ENCODE peak calls at places on chromosomes 2 and 18, in five cellular contexts. One of them, this sample, is unnamed.
A peak's percentile ranks its signal among the peaks of the same experiment; 100 is the strongest.

GRCh38 chr2:47682231-47682749 is 100.7 kb upstream of the MSH6 start:
- DNase-seq in body of pancreas: no peak
- DNase-seq in A549: no peak
- DNase-seq in upper lobe of left lung: no peak
- DNase-seq in prostate gland: no peak
- DNase-seq in this sample: no peak

GRCh38 chr2:136107238-136108033 is 10.5 kb downstream of the CXCR4 start:
- DNase-seq in body of pancreas: no peak
- DNase-seq in A549: no peak
- DNase-seq in upper lobe of left lung: no peak
- DNase-seq in prostate gland: no peak
- DNase-seq in this sample: no peak

GRCh38 chr18:50280707-50281294 is 522 bp downstream of the MBD1 start:
- DNase-seq in body of pancreas: no peak
- DNase-seq in A549: no peak
- DNase-seq in upper lobe of left lung: no peak
- DNase-seq in prostate gland: no peak
- DNase-seq in this sample: no peak

GRCh38 chr18:49491534-49491856 is 4.5 kb upstream of the C18orf32 start:
- DNase-seq in body of pancreas: no peak
- DNase-seq in A549: no peak
- DNase-seq in upper lobe of left lung: no peak
- DNase-seq in prostate gland: no peak
- DNase-seq in this sample: no peak

GRCh38 chr2:64535024-64535423 is 10.9 kb downstream of the AFTPH start:
- DNase-seq in body of pancreas: no peak
- DNase-seq in A549: no peak
- DNase-seq in upper lobe of left lung: no peak
- DNase-seq in prostate gland: no peak
- DNase-seq in this sample: no peak

GRCh38 chr2:240769096-240769495 is 50.9 kb downstream of the KIF1A start:
- DNase-seq in body of pancreas: no peak
- DNase-seq in A549: no peak
- DNase-seq in upper lobe of left lung: no peak
- DNase-seq in prostate gland: no peak
- DNase-seq in this sample: no peak

GRCh38 chr2:167964650-167965404 is 282.6 kb downstream of the STK39 start:
- DNase-seq in body of pancreas: no peak
- DNase-seq in A549: no peak
- DNase-seq in upper lobe of left lung: no peak
- DNase-seq in prostate gland: no peak
- DNase-seq in this sample: no peak

GRCh38 chr2:120762341-120763061 is 26.8 kb downstream of the GLI2 start:
- DNase-seq in body of pancreas: no peak
- DNase-seq in A549: no peak
- DNase-seq in upper lobe of left lung: peak; percentile 9
- DNase-seq in prostate gland: no peak
- DNase-seq in this sample: peak; percentile 11

GRCh38 chr2:96325038-96325883 is at the start of gene ITPRIPL1:
- DNase-seq in body of pancreas: no peak
- DNase-seq in A549: no peak
- DNase-seq in upper lobe of left lung: no peak
- DNase-seq in prostate gland: no peak
- DNase-seq in this sample: no peak

GRCh38 chr2:32064021-32064678 is 794 bp downstream of the SPAST start:
- DNase-seq in body of pancreas: no peak
- DNase-seq in A549: no peak
- DNase-seq in upper lobe of left lung: peak; percentile 26
- DNase-seq in prostate gland: no peak
- DNase-seq in this sample: no peak
- TF ChIP-seq POLR2A in body of pancreas: peak; percentile 19
- TF ChIP-seq POLR2A in A549: no peak
- TF ChIP-seq POLR2A in upper lobe of left lung: no peak
- TF ChIP-seq POLR2A in prostate gland: peak; percentile 40
- TF ChIP-seq POLR2A in this sample: no peak

GRCh38 chr2:2044658-2045057 is 286.4 kb downstream of the MYT1L start:
- DNase-seq in body of pancreas: no peak
- DNase-seq in A549: no peak
- DNase-seq in upper lobe of left lung: no peak
- DNase-seq in prostate gland: no peak
- DNase-seq in this sample: no peak
- H3K4me1 ChIP-seq in body of pancreas: peaks cover 12% of the 10 kb centered on the region
- H3K4me1 ChIP-seq in A549: no peaks in the 10 kb centered on the region
- H3K4me1 ChIP-seq in upper lobe of left lung: no peaks in the 10 kb centered on the region
- H3K4me1 ChIP-seq in prostate gland: no peaks in the 10 kb centered on the region
- H3K4me1 ChIP-seq in this sample: no peaks in the 10 kb centered on the region

DNA sequence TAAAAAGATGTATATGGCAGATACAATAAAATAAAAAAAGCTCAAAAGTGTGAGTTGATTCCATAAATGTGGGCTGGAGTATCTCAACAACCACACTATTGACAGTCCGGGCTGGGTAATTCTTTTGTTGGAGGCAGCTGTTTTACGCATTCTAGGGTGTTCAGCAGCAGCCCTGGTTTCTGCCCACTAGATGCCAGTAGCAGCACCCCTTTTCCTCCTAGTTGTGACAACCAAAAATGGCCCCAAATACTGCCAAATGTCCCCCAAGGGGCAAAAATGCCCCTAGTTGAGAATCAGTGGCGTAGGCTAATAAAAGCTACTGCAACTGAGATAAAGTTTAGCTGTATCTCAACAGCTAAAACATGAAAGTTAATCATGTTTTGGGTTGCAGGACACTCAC is 44.7 kb downstream of the CHMP3 start:
- DNase-seq in body of pancreas: peak; percentile 18
- DNase-seq in A549: no peak
- DNase-seq in upper lobe of left lung: peak; percentile 25
- DNase-seq in prostate gland: no peak
- DNase-seq in this sample: no peak
- TF ChIP-seq CTCF in body of pancreas: peak; percentile 43
- TF ChIP-seq CTCF in A549: peak; percentile 46
- TF ChIP-seq CTCF in upper lobe of left lung: no peak
- TF ChIP-seq CTCF in prostate gland: no peak
- TF ChIP-seq CTCF in this sample: no peak

DNA sequence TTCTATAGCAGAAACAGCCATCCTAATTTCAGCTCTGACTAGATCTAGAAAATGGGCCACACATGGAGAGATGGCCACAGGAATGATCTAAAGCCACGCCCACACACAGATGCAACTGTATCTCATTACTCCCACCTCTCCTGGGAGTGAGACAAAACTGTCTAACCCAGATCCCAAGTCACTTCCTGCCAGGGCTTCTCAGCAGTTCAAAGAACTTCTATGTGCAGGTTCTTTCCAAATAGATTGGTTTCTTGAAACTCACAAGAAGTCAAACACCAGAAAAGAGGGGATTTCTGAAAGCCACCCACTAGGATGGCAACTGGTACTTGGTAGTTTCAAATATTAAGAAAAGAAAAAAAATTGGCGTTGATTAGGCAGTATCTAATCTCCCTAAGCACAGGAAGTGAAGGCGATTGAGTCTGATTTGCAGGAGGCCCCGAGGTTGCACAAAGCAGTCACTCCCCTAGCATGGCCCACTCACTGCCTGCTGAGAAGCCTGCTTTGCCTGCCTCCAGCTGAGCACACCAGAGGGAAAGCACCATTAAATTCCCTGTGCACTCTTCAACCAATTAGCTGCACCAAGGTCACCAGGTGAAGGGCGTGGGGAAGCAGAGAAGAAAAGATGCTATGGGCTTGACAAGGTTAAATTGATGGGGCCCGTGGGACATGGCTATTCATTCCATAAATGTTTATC is 51.1 kb downstream of the PAPOLG start:
- DNase-seq in body of pancreas: no peak
- DNase-seq in A549: no peak
- DNase-seq in upper lobe of left lung: no peak
- DNase-seq in prostate gland: no peak
- DNase-seq in this sample: no peak
- TF ChIP-seq POLR2A in body of pancreas: no peak
- TF ChIP-seq POLR2A in A549: no peak
- TF ChIP-seq POLR2A in upper lobe of left lung: no peak
- TF ChIP-seq POLR2A in prostate gland: no peak
- TF ChIP-seq POLR2A in this sample: no peak

DNA sequence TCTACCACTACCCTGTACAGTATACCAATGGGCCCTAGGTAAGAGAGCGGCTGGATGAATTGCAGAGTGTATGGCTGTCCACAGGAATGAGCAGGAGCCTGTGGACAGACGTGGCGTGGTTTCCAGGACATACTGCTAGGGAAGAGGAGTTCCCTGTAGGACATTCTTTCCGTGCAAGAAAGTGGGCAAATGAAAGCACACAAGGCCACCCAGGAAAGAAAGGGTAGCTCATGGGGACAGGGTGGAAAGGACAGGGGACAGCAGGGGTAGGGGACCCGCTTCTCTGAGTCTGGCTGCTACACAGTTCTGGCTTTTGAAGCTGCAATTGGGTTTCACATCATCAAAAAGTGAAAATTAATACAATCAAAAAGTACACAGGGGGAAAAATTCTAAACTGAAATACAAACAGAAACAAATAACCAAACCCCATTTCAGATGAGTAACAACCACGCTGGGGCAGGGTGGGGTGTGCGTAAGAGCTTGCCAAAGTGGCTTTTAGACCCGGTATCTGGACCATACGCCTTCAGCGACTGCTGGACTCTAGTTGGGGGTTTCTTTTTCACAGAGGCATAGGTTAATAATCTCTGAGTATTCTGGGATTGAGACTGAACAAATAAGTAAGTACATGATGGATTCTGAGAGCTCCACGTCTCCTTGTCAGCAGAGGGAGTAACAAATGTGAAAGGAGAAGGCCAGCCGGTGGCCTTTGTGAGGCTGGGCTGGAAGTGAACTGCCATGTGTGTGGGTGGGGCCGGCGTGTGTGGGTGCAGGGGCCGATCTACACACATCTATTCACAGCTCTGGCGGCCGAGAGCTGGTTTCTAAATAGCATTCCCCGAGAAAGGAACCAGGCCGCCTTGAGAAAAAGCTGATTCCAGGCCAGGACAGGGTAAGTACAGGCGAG is 84.0 kb downstream of the HDAC4 start:
- DNase-seq in body of pancreas: peak; percentile 25
- DNase-seq in A549: no peak
- DNase-seq in upper lobe of left lung: peak; percentile 47
- DNase-seq in prostate gland: no peak
- DNase-seq in this sample: peak; percentile 67
- H3K4me1 ChIP-seq in body of pancreas: peaks cover 21% of the 10 kb centered on the region
- H3K4me1 ChIP-seq in A549: peaks cover 4% of the 10 kb centered on the region
- H3K4me1 ChIP-seq in upper lobe of left lung: peaks cover 32% of the 10 kb centered on the region
- H3K4me1 ChIP-seq in prostate gland: peaks cover 4% of the 10 kb centered on the region
- H3K4me1 ChIP-seq in this sample: peaks cover 15% of the 10 kb centered on the region

DNA sequence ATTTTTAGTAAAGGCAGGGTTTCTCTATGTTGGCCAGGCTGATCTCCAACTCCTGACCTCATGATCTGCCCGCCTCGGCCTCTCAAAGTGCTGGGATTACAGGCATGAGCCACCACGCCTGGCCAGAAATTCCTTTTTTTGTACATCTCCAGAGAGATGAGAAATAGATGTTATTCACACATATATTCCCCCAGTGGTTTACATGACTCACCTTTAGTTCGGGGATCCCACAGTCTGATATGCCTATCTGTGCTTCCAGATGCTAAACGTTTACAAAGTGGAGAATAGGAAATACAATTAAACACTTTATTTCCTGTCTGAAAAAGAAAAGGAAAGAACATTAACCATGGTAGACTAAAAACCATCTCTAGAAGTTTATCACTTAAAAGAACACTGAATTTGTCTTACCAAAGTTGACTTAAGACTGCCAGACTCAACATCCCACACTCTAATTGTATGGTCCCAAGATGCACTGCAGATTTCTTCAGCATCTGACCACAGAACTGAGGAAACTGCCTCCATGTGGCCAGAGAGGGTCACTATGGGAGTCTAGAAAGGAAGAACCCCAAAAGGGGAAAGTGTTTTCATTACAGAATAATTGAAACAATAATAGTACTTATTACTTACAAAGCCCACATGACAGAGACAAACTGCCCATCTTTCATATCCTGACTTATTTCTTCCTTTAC is 12.6 kb upstream of the ICA1L start:
- DNase-seq in body of pancreas: no peak
- DNase-seq in A549: no peak
- DNase-seq in upper lobe of left lung: no peak
- DNase-seq in prostate gland: no peak
- DNase-seq in this sample: no peak
- TF ChIP-seq CTCF in body of pancreas: no peak
- TF ChIP-seq CTCF in A549: no peak
- TF ChIP-seq CTCF in upper lobe of left lung: no peak
- TF ChIP-seq CTCF in prostate gland: no peak
- TF ChIP-seq CTCF in this sample: no peak

DNA sequence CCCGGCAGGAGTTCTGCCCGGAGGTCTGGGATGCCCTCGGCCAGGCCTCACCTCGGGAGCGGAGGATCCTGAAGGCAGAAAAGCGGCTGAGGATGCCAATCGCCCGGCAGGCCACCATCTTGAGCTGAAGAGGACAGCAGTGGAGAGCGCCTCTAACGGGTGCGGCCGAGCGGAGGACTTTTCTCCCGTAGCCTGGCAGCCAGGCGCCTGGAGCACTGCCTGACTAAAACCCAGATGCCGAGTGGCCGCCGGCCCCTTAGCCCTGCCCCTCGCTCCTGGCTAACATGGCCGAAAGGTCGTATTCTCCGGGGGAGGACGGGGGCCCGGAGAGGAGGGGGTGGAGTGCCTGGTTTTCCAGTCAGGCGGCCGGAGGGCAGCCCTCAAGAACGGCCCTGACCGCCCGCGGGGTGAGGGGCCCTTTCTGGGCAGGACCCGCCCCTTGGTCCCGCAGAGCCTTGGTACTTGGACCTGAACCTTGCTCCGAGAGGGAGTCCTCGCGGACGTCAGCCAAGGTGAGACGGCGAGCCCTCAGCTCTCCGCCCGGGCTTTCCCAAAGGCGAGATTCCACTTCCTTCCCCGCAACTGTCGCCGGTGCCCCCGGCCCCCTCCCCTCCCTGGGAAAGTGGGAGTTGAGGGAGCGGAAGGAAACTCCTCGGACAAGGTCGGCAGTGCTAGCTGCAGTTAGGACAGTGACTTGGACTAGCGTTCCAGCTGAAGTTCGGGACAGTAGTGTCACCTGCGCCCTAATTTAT is at the start of the genes HADHA and HADHB:
- DNase-seq in body of pancreas: peak; percentile 90
- DNase-seq in A549: peak; percentile 81
- DNase-seq in upper lobe of left lung: peak; percentile 93
- DNase-seq in prostate gland: peak; percentile 83
- DNase-seq in this sample: peak; percentile 89
- TF ChIP-seq POLR2A in body of pancreas: peak; percentile 87
- TF ChIP-seq POLR2A in A549: peak; percentile 83
- TF ChIP-seq POLR2A in upper lobe of left lung: peak; percentile 82
- TF ChIP-seq POLR2A in prostate gland: peak; percentile 72
- TF ChIP-seq POLR2A in this sample: peak; percentile 61

DNA sequence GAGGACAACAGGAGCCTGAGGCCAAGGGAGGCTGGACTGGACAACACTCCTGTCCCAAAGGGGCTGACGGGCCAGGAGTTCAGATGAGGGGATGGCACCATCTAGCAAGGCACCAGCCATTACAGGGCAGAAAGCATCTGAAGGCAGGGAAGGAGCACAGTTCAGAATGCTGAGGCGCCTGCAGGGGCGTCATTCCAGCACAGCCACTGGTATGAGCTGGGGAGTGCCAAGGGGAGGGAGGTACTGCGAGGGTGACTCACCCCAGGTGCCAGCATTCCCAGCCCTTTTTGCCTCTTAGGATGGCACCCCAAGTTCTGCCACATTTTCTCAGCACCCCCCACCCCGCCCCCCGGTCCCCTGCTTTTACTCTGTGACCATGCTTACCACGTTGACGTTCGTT is 129.8 kb upstream of the EPAS1 start:
- DNase-seq in body of pancreas: no peak
- DNase-seq in A549: no peak
- DNase-seq in upper lobe of left lung: no peak
- DNase-seq in prostate gland: no peak
- DNase-seq in this sample: no peak
- H3K4me1 ChIP-seq in body of pancreas: no peaks in the 10 kb centered on the region
- H3K4me1 ChIP-seq in A549: peaks cover 92% of the 10 kb centered on the region
- H3K4me1 ChIP-seq in upper lobe of left lung: peaks cover 68% of the 10 kb centered on the region
- H3K4me1 ChIP-seq in prostate gland: no peaks in the 10 kb centered on the region
- H3K4me1 ChIP-seq in this sample: peaks cover 3% of the 10 kb centered on the region

GRCh38 chr2:51243892-51244570 is 212.1 kb upstream of the NRXN1 start:
- DNase-seq in body of pancreas: no peak
- DNase-seq in A549: no peak
- DNase-seq in upper lobe of left lung: no peak
- DNase-seq in prostate gland: no peak
- DNase-seq in this sample: no peak
- TF ChIP-seq CTCF in body of pancreas: no peak
- TF ChIP-seq CTCF in A549: no peak
- TF ChIP-seq CTCF in upper lobe of left lung: no peak
- TF ChIP-seq CTCF in prostate gland: no peak
- TF ChIP-seq CTCF in this sample: no peak

This sample was measured in uterus.